ENCODE peak calls at places on chromosome 19, in four cellular contexts. C is transverse colon, T is stomach, Q is HepG2. U is an unnamed sample.

GRCh38 chr19:45450042-45450380 is 17.8 kb upstream of the FOSB start:
- DNase-seq in T (no peak), C (no peak), Q (no peak), U (no peak)

GRCh38 chr19:35357867-35358573 is at the start of gene FFAR3:
- DNase-seq in T (peak; percentile 75), Q (no peak), C (no peak), U (no peak)

GRCh38 chr19:46221981-46222610 is 7.4 kb upstream of the IGFL1 start:
- DNase-seq in T (peak; percentile 65), C (no peak), Q (no peak), U (no peak)

GRCh38 chr19:50772408-50773311 is 2.4 kb downstream of the GPR32 start:
- DNase-seq in T (no peak), C (no peak), Q (no peak), U (no peak)

GRCh38 chr19:7668842-7669241 is at the start of gene RETN:
- DNase-seq in Q (no peak), C (no peak), T (no peak), U (no peak)

GRCh38 chr19:19446655-19447437 is 41.4 kb downstream of the GATAD2A start:
- DNase-seq in C (no peak), T (no peak), Q (no peak), U (no peak)

GRCh38 chr19:33413868-33414666 is 40.6 kb downstream of the CEBPG start:
- DNase-seq in T (no peak), Q (no peak), C (no peak), U (no peak)

GRCh38 chr19:5107432-5108122 is 138.7 kb downstream of the KDM4B start:
- DNase-seq in T (no peak), Q (no peak), C (no peak), U (peak; percentile 78)

GRCh38 chr19:3344608-3345598 is 21.5 kb upstream of the NFIC start:
- DNase-seq in C (no peak), T (no peak), Q (no peak), U (no peak)

GRCh38 chr19:5691205-5691929 is 1.3 kb downstream of the RPL36 start:
- DNase-seq in T (peak; percentile 66), Q (no peak), C (peak; percentile 78), U (peak; percentile 45)

GRCh38 chr19:11268783-11269267 is 6.5 kb upstream of the DOCK6 start:
- DNase-seq in Q (peak; percentile 60), C (peak; percentile 30), T (peak; percentile 53), U (peak; percentile 59)

GRCh38 chr19:56341948-56342347 is 27.3 kb upstream of the ZSCAN5A start:
- DNase-seq in Q (no peak), C (no peak), T (no peak), U (no peak)

GRCh38 chr19:31718041-31718440 is 368.8 kb upstream of the TSHZ3 start:
- DNase-seq in T (no peak), C (no peak), Q (no peak), U (no peak)

GRCh38 chr19:44796701-44797115 is 12.2 kb upstream of the BCAM start:
- DNase-seq in T (peak; percentile 69), Q (peak; percentile 96), C (no peak), U (no peak)

GRCh38 chr19:55622242-55622969 is 2.0 kb downstream of the ZNF784 start:
- DNase-seq in C (no peak), T (no peak), Q (no peak), U (no peak)

GRCh38 chr19:35303357-35303915 is 11.5 kb downstream of the MAG start:
- DNase-seq in Q (no peak), T (no peak), C (no peak), U (no peak)

GRCh38 chr19:46745521-46746280 is at the start of gene FKRP:
- DNase-seq in C (no peak), T (peak; percentile 32), Q (no peak), U (no peak)

GRCh38 chr19:8404391-8405151 is 8.5 kb upstream of the MARCHF2 start:
- DNase-seq in T (no peak), C (no peak), Q (no peak), U (no peak)

GRCh38 chr19:6076675-6077463 is 33.4 kb downstream of the RFX2 start:
- DNase-seq in T (no peak), Q (no peak), C (no peak), U (no peak)

GRCh38 chr19:7395360-7395781 is 46.6 kb downstream of the ARHGEF18 start:
- DNase-seq in C (no peak), T (no peak), Q (no peak), U (no peak)

GRCh38 chr19:16588089-16588823 is 16.0 kb upstream of the SLC35E1 start:
- DNase-seq in C (peak; percentile 79), Q (no peak), T (no peak), U (peak; percentile 79)

GRCh38 chr19:1599460-1599846 is 5.8 kb downstream of the UQCR11 start:
- DNase-seq in C (no peak), Q (no peak), T (no peak), U (peak; percentile 78)

GRCh38 chr19:1598777-1599459 is 6.3 kb upstream of the MBD3 start:
- DNase-seq in C (no peak), Q (no peak), T (no peak), U (no peak)

GRCh38 chr19:1605236-1606137 is at the start of gene UQCR11:
- DNase-seq in T (peak; percentile 96), Q (peak; percentile 94), C (peak; percentile 96), U (peak; percentile 95)

GRCh38 chr19:1602091-1602707 is 3.1 kb downstream of the UQCR11 start:
- DNase-seq in T (no peak), C (no peak), Q (no peak), U (no peak)

DNA sequence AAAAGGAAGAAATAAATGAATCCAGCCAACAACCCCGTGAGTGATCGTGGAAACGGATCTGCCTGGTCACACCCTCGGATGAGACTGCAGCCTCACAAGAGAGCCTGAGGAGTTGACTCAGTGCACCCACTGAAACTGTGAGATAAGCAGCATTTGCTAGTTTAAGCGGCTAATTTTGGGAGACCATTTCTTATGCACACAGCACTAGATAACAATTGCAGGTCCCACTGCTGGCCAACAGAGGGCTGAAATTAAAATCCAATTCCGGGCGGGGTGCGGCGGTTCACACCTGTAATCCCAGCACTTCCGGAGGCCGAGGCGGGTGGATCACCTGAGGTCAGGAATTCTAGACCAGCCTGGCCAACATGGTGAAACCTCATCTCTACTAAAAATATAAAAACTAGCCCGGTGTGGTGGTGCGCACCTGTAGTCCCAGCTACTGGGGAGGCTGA is 3.6 kb downstream of the UQCR11 start:
- DNase-seq in C (no peak), Q (no peak), T (no peak), U (no peak)
- TF ChIP-seq CTCF in C (no peak), Q (no peak), T (no peak), U (no peak)

GRCh38 chr19:30090476-30090875 is 148.4 kb downstream of the URI1 start:
- DNase-seq in T (no peak), C (no peak), Q (no peak), U (no peak)

GRCh38 chr19:30086916-30087315 is 144.9 kb downstream of the URI1 start:
- DNase-seq in Q (no peak), T (no peak), C (no peak), U (no peak)

GRCh38 chr19:30087381-30088138 is 145.5 kb downstream of the URI1 start:
- DNase-seq in Q (no peak), T (no peak), C (no peak), U (no peak)

GRCh38 chr19:30089086-30089665 is 147.1 kb downstream of the URI1 start:
- DNase-seq in C (no peak), T (no peak), Q (no peak), U (no peak)

GRCh38 chr19:30088567-30088966 is 146.5 kb downstream of the URI1 start:
- DNase-seq in Q (no peak), C (no peak), T (no peak), U (no peak)
- TF ChIP-seq POLR2AphosphoS5 in Q (no peak), C (no peak), T (no peak), U (no peak)

GRCh38 chr19:36488816-36489138 is 584 bp downstream of the ZNF566 start:
- DNase-seq in C (no peak), T (no peak), Q (peak; percentile 39), U (peak; percentile 26)

GRCh38 chr19:36488118-36488815 is 1.1 kb downstream of the ZNF566 start:
- DNase-seq in T (no peak), Q (no peak), C (no peak), U (no peak)

GRCh38 chr19:36483653-36484052 is 5.7 kb downstream of the ZNF566 start:
- DNase-seq in T (no peak), C (no peak), Q (no peak), U (no peak)

GRCh38 chr19:36489920-36490415 is 607 bp upstream of the ZNF566 start:
- DNase-seq in T (peak; percentile 76), Q (peak; percentile 94), C (peak; percentile 83), U (no peak)

DNA sequence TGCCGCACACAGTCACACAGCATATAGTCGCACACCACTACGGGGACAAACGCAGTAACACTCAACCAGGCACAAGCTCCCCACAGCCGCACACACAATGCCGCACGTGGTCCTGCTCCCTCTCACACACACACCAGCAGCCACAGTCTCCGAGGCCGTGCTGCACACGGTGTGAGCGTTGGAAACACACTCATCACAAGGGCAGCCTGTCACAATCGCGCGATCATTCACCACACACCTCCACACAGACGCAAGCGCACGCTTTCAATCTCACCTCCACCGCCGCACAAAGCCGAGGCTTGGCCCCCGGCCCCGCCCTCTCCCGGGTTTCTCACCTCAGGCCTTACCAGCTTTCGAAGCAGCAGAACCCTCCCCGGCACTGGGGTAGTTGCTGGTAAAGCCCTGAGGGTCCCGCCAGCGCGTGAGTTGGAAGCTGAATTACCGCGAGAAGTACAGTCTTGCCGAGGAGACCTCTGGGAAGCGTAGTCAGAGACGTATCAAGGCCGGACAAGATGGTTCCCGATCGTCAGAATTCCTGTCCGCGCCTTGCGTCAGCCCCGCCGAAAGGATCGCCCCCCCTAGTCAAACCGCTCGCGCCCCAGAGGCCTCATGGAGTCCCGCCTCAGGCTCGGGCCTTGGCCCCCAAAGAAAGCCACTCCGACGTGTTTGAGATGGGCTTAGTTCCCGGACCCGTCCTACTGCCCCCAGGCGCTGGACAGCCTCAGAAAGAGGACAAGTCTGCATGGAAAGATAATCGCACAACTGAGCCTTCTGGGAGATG is at the start of gene ZNF566:
- DNase-seq in C (peak; percentile 92), Q (peak; percentile 96), T (peak; percentile 87), U (peak; percentile 93)
- TF ChIP-seq EP300 in C (no peak), Q (no peak), T (no peak), U (no peak)

GRCh38 chr19:41263850-41264580 is at the start of gene HNRNPUL1:
- DNase-seq in Q (peak; percentile 100), T (peak; percentile 98), C (peak; percentile 99), U (peak; percentile 98)
- TF ChIP-seq CTCF in Q (peak; percentile 20), T (no peak), C (no peak), U (peak; percentile 43)

DNA sequence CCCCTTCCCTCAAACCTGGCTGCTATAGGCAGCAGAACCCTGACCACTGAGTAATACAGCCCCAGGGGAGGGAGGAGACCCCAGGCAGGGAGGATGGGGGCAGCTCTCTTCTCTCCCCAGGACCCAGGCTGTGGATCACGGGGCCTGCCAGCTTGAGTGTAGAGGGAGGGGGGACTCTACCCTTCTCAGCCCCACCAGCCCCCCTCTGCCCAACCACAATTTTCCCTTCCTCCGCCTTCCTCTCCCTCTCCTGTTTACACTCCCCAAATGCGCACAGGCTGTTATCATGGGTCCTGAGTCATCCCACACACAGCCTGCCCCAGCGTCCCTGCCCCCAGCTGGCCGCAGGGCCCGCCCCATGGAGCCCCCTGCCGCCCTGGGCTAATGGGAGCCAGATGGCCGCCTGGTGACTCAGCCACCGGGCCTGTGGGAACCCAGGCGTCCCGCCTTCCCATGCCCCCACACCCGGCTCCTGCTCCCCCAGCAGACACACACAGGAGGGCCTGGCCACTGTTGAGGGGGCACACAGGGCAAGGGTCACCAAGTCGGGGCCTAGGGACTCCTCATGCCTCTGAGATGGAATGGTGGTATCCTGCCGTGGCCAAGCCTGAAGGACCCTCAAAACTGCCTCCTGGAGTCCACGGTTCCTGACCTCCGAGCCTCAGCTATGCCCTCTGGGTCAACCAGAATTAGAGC is 13.6 kb downstream of the CCDC97 start:
- DNase-seq in C (peak; percentile 51), T (peak; percentile 60), Q (peak; percentile 87), U (peak; percentile 87)
- TF ChIP-seq POLR2AphosphoS5 in C (peak; percentile 53), T (peak; percentile 45), Q (no peak), U (no peak)

U was measured in upper lobe of left lung.